ENCODE peak calls at places on chromosomes 4 and X, in four cellular contexts. W is RPMI7951, I is tibial nerve, M is GM13976. G is an unnamed sample.

GRCh38 chrX:132750312-132751042 is 208.0 kb downstream of the HS6ST2 start:
- DNase-seq in I (no peak), W (no peak), M (no peak), G (no peak)

GRCh38 chrX:15356444-15356843 is 21.1 kb upstream of the PIGA start:
- DNase-seq in M (no peak), I (peak; percentile 44), W (no peak), G (no peak)

GRCh38 chr4:31088600-31089230 is 368.5 kb downstream of the PCDH7 start:
- DNase-seq in W (no peak), I (no peak), M (no peak), G (no peak)

GRCh38 chr4:136967069-136967468 is 565.2 kb downstream of the PCDH18 start:
- DNase-seq in I (no peak), M (no peak), W (no peak), G (no peak)

GRCh38 chr4:102730968-102731533 is 29.7 kb downstream of the MANBA start:
- DNase-seq in M (no peak), W (no peak), I (no peak), G (no peak)

GRCh38 chrX:135432453-135432852 is 10.7 kb downstream of the SMIM10L2A start:
- DNase-seq in W (no peak), M (no peak), I (no peak), G (no peak)

GRCh38 chr4:122458625-122459024 is 2.1 kb upstream of the IL2 start:
- DNase-seq in M (peak; percentile 8), W (peak; percentile 42), I (no peak), G (no peak)

GRCh38 chrX:68684291-68684918 is 36.9 kb downstream of the STARD8 start:
- DNase-seq in W (peak; percentile 89), M (peak; percentile 25), I (no peak), G (no peak)

GRCh38 chr4:168655182-168655581 is 158.3 kb downstream of the PALLD start:
- DNase-seq in W (peak; percentile 66), M (no peak), I (no peak), G (no peak)

GRCh38 chr4:84908876-84909275 is 57.6 kb downstream of the WDFY3 start:
- DNase-seq in M (no peak), W (no peak), I (no peak), G (no peak)

GRCh38 chr4:15238720-15239119 is 189.1 kb upstream of the C1QTNF7 start:
- DNase-seq in I (no peak), W (peak; percentile 65), M (peak; percentile 67), G (no peak)

GRCh38 chr4:83040269-83040668 is 5.3 kb downstream of the COPS4 start:
- DNase-seq in I (no peak), W (no peak), M (no peak), G (no peak)

GRCh38 chr4:152247271-152247975 is 288.5 kb downstream of the FBXW7 start:
- DNase-seq in I (no peak), M (no peak), W (peak; percentile 66), G (no peak)

GRCh38 chr4:7424553-7425111 is 10.1 kb downstream of the PSAPL1 start:
- DNase-seq in I (no peak), M (no peak), W (no peak), G (no peak)

GRCh38 chrX:7109838-7110793 is 37.4 kb upstream of the STS start:
- DNase-seq in W (no peak), I (no peak), M (peak; percentile 55), G (no peak)

G was measured in NCI-H1436 treated with DMSO at 0.1 percent for 48 hours.